ENCODE peak calls at places on chromosomes 7 and 10, in ten cellular contexts. L is omental fat pad; Y is NCI-H1694; Q is stimulated activated CD4-positive, alpha-beta T cell treated with anti-CD3 and anti-CD28 coated beads, Interleukin-15, amount 100 ng/mL, for 1 hour; V is neuronal stem cell; W is NCI-H1105; I is A172; Z is cardiac fibroblast; M is stimulated activated CD8-positive, alpha-beta memory T cell treated with anti-CD3 and anti-CD28 coated beads, Interleukin-4, amount 100 ng/mL, for 24 hours; N is HEK293T. G is an unnamed sample.

GRCh38 chr7:157309990-157310668 is 26.7 kb upstream of the DNAJB6 start:
- DNase-seq in W (no peak), Z (peak), Y (no peak), I (peak), M (no peak), N (no peak), Q (no peak), L (no peak), V (no peak), G (no peak)

GRCh38 chr7:115471891-115472290 is 550.0 kb downstream of the MDFIC start:
- DNase-seq in M (no peak), V (no peak), Y (no peak), Z (peak), L (no peak), N (no peak), Q (no peak), W (no peak), I (peak), G (no peak)

GRCh38 chr7:16967174-16967868 is 85.5 kb upstream of the AGR3 start:
- DNase-seq in Z (peak), Y (no peak), W (no peak), M (no peak), V (no peak), L (no peak), Q (no peak), N (no peak), I (no peak), G (no peak)

GRCh38 chr7:780516-780915 is 51.8 kb upstream of the SUN1 start:
- DNase-seq in I (no peak), N (no peak), V (no peak), L (no peak), M (no peak), Z (no peak), W (no peak), Q (no peak), Y (no peak), G (no peak)

GRCh38 chr10:124409696-124410095 is 9.0 kb downstream of the OAT start:
- DNase-seq in I (no peak), V (no peak), Z (no peak), W (no peak), L (no peak), M (no peak), Y (no peak), N (no peak), Q (no peak), G (no peak)

GRCh38 chr10:1374501-1374900 is 318.3 kb downstream of the WDR37 start:
- DNase-seq in W (no peak), L (no peak), Q (no peak), V (no peak), Y (no peak), I (no peak), M (no peak), N (no peak), Z (no peak), G (no peak)

GRCh38 chr7:44045226-44046014 is 918 bp downstream of the DBNL start:
- DNase-seq in L (no peak), N (no peak), Y (no peak), Z (no peak), I (no peak), V (no peak), M (no peak), W (no peak), Q (no peak), G (no peak)

GRCh38 chr10:108852211-108852610 is 1071.1 kb downstream of the XPNPEP1 start:
- DNase-seq in Q (no peak), I (peak), V (no peak), L (no peak), Z (no peak), Y (no peak), N (no peak), M (no peak), W (no peak), G (no peak)

GRCh38 chr10:49564461-49565009 is 25.6 kb upstream of the ERCC6 start:
- DNase-seq in M (no peak), Y (no peak), W (no peak), I (no peak), L (no peak), N (no peak), Z (no peak), Q (no peak), V (no peak), G (no peak)

GRCh38 chr7:12719978-12720377 is 32.5 kb downstream of the ARL4A start:
- DNase-seq in M (no peak), L (no peak), I (peak), Z (peak), W (no peak), Q (no peak), Y (no peak), V (no peak), N (no peak), G (no peak)

G was measured in C1 segment of cervical spinal cord.